ENCODE peak calls at places on chromosomes 12 and 14, in seven cellular contexts. W is dorsolateral prefrontal cortex; S is pancreas; N is BE2C; P is HCT116; X is CD8-positive, alpha-beta memory T cell; R is fibroblast of villous mesenchyme. K is an unnamed sample.

GRCh38 chr14:106605548-106606448 is 1079.4 kb downstream of the TMEM121 start:
- DNase-seq in X (peak; percentile 75), W (no peak), N (peak; percentile 79), S (no peak), P (no peak), R (no peak), K (peak; percentile 93)

GRCh38 chr12:26118356-26118755 is 6.5 kb downstream of the BHLHE41 start:
- DNase-seq in R (no peak), N (no peak), S (no peak), W (no peak), X (no peak), P (no peak), K (no peak)

GRCh38 chr12:71551529-71551928 is 111.9 kb downstream of the LGR5 start:
- DNase-seq in P (peak; percentile 7), N (no peak), R (peak; percentile 31), X (no peak), S (no peak), W (no peak), K (no peak)

GRCh38 chr12:106999444-106999843 is 12.5 kb upstream of the MTERF2 start:
- DNase-seq in R (no peak), P (no peak), N (no peak), W (no peak), X (no peak), S (no peak), K (no peak)

GRCh38 chr14:29851397-29851796 is 76.2 kb downstream of the PRKD1 start:
- DNase-seq in X (no peak), S (no peak), P (no peak), N (no peak), W (no peak), R (peak; percentile 45), K (no peak)

GRCh38 chr12:23757541-23757962 is 191.9 kb downstream of the SOX5 start:
- DNase-seq in X (no peak), P (no peak), W (no peak), S (no peak), N (no peak), R (no peak), K (no peak)

GRCh38 chr14:37985826-37986470 is 221.8 kb upstream of the SSTR1 start:
- DNase-seq in S (no peak), W (no peak), P (peak; percentile 41), R (peak; percentile 69), X (peak; percentile 56), N (peak; percentile 61), K (no peak)

GRCh38 chr14:29444805-29445204 is 482.8 kb downstream of the PRKD1 start:
- DNase-seq in R (no peak), W (no peak), P (no peak), S (no peak), X (no peak), N (no peak), K (no peak)

GRCh38 chr12:76201758-76202157 is 117.3 kb upstream of the NAP1L1 start:
- DNase-seq in R (no peak), X (no peak), W (no peak), N (no peak), S (no peak), P (no peak), K (no peak)

GRCh38 chr14:61489527-61489926 is 168.1 kb downstream of the PRKCH start:
- DNase-seq in R (no peak), X (no peak), W (no peak), P (no peak), S (no peak), N (no peak), K (no peak)

GRCh38 chr12:4203772-4204376 is 69.7 kb upstream of the CCND2 start:
- DNase-seq in R (no peak), N (no peak), S (no peak), P (no peak), W (no peak), X (no peak), K (no peak)

GRCh38 chr12:100857971-100858370 is 63.4 kb downstream of the ANO4 start:
- DNase-seq in W (no peak), N (no peak), R (no peak), P (no peak), S (no peak), X (no peak), K (no peak)

GRCh38 chr14:100108042-100108825 is 43.0 kb downstream of the EVL start:
- DNase-seq in S (peak; percentile 91), N (peak; percentile 92), P (peak; percentile 48), R (peak; percentile 80), W (peak; percentile 85), X (peak; percentile 85), K (peak; percentile 94)

GRCh38 chr14:76771432-76771980 is 10.2 kb downstream of the VASH1 start:
- DNase-seq in R (no peak), S (peak; percentile 21), N (no peak), W (no peak), X (no peak), P (no peak), K (peak; percentile 58)

GRCh38 chr12:78568326-78569020 is 296.1 kb upstream of the SYT1 start:
- DNase-seq in S (no peak), X (no peak), N (no peak), P (no peak), R (peak; percentile 21), W (no peak), K (no peak)

GRCh38 chr12:67881565-67881964 is 107.7 kb upstream of the IFNG-AS1 start:
- DNase-seq in R (no peak), X (no peak), N (no peak), P (no peak), S (no peak), W (no peak), K (no peak)

GRCh38 chr12:26878661-26879119 is 45.7 kb upstream of the ITPR2 start:
- DNase-seq in W (peak; percentile 63), S (peak; percentile 94), R (peak; percentile 27), P (no peak), N (peak; percentile 38), X (no peak), K (no peak)

GRCh38 chr12:48770756-48771155 is 18.1 kb downstream of the ADCY6 start:
- DNase-seq in R (no peak), W (no peak), P (no peak), N (no peak), X (no peak), S (no peak), K (peak; percentile 51)

GRCh38 chr14:76957224-76957881 is 71.2 kb downstream of the IRF2BPL start:
- DNase-seq in P (no peak), R (no peak), S (peak; percentile 51), W (no peak), X (no peak), N (peak; percentile 69), K (no peak)

GRCh38 chr12:76558684-76559276 is 791 bp downstream of the OSBPL8 start:
- DNase-seq in S (peak; percentile 70), N (peak; percentile 68), X (peak; percentile 94), W (peak; percentile 71), P (no peak), R (peak; percentile 38), K (peak; percentile 95)

GRCh38 chr12:114368685-114369084 is 37.3 kb downstream of the TBX5 start:
- DNase-seq in S (no peak), W (no peak), N (no peak), P (no peak), R (no peak), X (no peak), K (no peak)

GRCh38 chr12:108690799-108691153 is 40.5 kb downstream of the CORO1C start:
- DNase-seq in R (no peak), N (no peak), P (no peak), S (no peak), W (no peak), X (no peak), K (no peak)

DNA sequence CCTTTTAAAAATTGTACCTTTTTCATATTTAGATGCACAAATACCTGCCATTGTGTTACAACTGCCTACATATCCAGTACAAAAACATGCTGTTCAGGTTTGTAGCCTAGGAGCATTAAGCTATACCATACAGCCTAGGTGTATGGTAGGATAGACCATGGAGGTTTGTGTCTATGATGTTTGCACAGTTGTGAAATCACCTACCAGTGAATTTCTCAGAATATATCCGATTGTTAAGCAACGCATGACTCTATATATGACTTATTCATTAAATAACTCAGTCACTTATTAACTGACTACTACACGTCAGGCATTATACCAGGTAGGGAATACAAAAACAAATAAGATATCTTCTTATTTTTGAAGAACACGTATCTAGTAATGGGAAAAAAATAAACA is 26.2 kb upstream of the ETNK1 start:
- DNase-seq in R (no peak), N (no peak), P (no peak), X (no peak), S (no peak), W (no peak), K (no peak)
- H3K4me3 ChIP-seq in R (no peak overlapping the region), N (no peak overlapping the region), P (no peak overlapping the region), X (no peak overlapping the region), S (no peak overlapping the region), W (no peak overlapping the region), K (no peak overlapping the region)

GRCh38 chr14:36515105-36515593 is 4.9 kb downstream of the NKX2-1 start:
- DNase-seq in N (no peak), R (no peak), W (no peak), X (no peak), P (no peak), S (no peak), K (no peak)
- H3K4me3 ChIP-seq in N (no peak overlapping the region), R (no peak overlapping the region), W (no peak overlapping the region), X (no peak overlapping the region), P (no peak overlapping the region), S (no peak overlapping the region), K (no peak overlapping the region)

GRCh38 chr14:23206422-23207145 is 23.1 kb upstream of the SLC7A8 start:
- DNase-seq in X (no peak), S (no peak), P (no peak), R (no peak), W (no peak), N (no peak), K (no peak)
- H3K4me3 ChIP-seq in X (no peak overlapping the region), S (no peak overlapping the region), P (no peak overlapping the region), R (no peak overlapping the region), W (no peak overlapping the region), N (no peak overlapping the region), K (no peak overlapping the region)

GRCh38 chr12:56953314-56953713 is 4.1 kb downstream of the RDH16 start:
- DNase-seq in W (no peak), S (no peak), X (no peak), R (no peak), P (no peak), N (no peak), K (no peak)

GRCh38 chr12:56955631-56956256 is 1.7 kb downstream of the RDH16 start:
- DNase-seq in N (no peak), R (peak; percentile 88), X (no peak), W (no peak), P (no peak), S (no peak), K (no peak)

GRCh38 chr12:56951582-56952339 is 5.6 kb downstream of the RDH16 start:
- DNase-seq in R (no peak), P (no peak), W (no peak), N (no peak), S (no peak), X (no peak), K (no peak)

GRCh38 chr12:56954956-56955355 is 2.5 kb downstream of the RDH16 start:
- DNase-seq in W (no peak), S (no peak), X (no peak), P (no peak), N (no peak), R (no peak), K (no peak)

DNA sequence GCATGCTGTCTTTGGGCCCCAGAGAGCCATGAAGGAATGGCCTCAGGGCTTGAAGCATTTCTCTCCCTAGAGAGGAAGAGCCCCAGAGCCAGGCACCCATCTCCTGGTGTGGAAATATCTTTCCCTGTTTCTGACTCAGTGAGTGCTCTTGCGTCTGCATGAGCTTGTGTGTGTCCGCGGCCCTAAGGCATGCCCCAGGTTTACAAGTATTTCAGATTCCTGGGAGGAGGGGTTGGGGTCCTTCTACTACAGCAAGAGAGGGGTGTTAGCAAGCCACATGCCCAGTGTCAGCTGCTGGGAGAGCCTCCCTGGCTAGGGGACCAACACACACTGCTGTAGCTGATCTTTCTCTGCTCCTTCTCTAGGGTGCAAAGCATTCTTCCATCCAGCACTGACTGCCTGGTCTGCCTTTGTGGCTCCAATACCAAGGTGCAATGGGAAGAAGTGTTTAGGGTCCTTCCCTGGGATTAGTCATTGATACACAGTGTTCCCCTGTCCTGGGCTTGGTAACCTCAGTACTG is 3.3 kb downstream of the RDH16 start:
- DNase-seq in W (no peak), X (no peak), R (no peak), S (no peak), N (no peak), P (no peak), K (no peak)
- H3K4me3 ChIP-seq in W (no peak overlapping the region), X (no peak overlapping the region), R (no peak overlapping the region), S (no peak overlapping the region), N (no peak overlapping the region), P (no peak overlapping the region), K (no peak overlapping the region)